ENCODE peak calls at places on chromosome 6, in five cellular contexts. T, O, R, F and U are unnamed samples.

GRCh38 chr6:31952140-31952805 is 6.4 kb downstream of the CFB start:
- DNase-seq in O (peak; percentile 58), F (no peak), T (peak; percentile 76), R (peak; percentile 73), U (peak; percentile 87)

GRCh38 chr6:55239099-55239498 is 64.8 kb downstream of the HCRTR2 start:
- DNase-seq in O (no peak), T (no peak), R (no peak), F (no peak), U (no peak)

GRCh38 chr6:131740161-131740560 is 29.3 kb upstream of the CTAGE9 start:
- DNase-seq in O (no peak), F (no peak), R (no peak), T (no peak), U (no peak)

GRCh38 chr6:44976677-44977405 is 351.3 kb upstream of the RUNX2 start:
- DNase-seq in F (no peak), R (no peak), T (no peak), O (no peak), U (no peak)

GRCh38 chr6:10687582-10687981 is 6.8 kb downstream of the C6orf52 start:
- DNase-seq in O (no peak), T (no peak), F (no peak), R (peak; percentile 30), U (no peak)

GRCh38 chr6:37893262-37893661 is 73.7 kb downstream of the ZFAND3 start:
- DNase-seq in T (no peak), O (no peak), R (no peak), F (no peak), U (no peak)

GRCh38 chr6:81938014-81938761 is 185.7 kb upstream of the TENT5A start:
- DNase-seq in T (no peak), F (no peak), R (no peak), O (no peak), U (no peak)

GRCh38 chr6:125149256-125150144 is 4.1 kb upstream of the TPD52L1 start:
- DNase-seq in T (no peak), R (no peak), O (no peak), F (no peak), U (no peak)

GRCh38 chr6:23396934-23397333 is 729.1 kb upstream of the NRSN1 start:
- DNase-seq in R (peak; percentile 10), F (no peak), T (no peak), O (no peak), U (no peak)

GRCh38 chr6:16546851-16547250 is 214.4 kb downstream of the ATXN1 start:
- DNase-seq in T (no peak), O (no peak), R (no peak), F (no peak), U (no peak)

GRCh38 chr6:35287671-35288396 is 9.8 kb upstream of the DEF6 start:
- DNase-seq in O (no peak), R (no peak), T (no peak), F (no peak), U (no peak)

DNA sequence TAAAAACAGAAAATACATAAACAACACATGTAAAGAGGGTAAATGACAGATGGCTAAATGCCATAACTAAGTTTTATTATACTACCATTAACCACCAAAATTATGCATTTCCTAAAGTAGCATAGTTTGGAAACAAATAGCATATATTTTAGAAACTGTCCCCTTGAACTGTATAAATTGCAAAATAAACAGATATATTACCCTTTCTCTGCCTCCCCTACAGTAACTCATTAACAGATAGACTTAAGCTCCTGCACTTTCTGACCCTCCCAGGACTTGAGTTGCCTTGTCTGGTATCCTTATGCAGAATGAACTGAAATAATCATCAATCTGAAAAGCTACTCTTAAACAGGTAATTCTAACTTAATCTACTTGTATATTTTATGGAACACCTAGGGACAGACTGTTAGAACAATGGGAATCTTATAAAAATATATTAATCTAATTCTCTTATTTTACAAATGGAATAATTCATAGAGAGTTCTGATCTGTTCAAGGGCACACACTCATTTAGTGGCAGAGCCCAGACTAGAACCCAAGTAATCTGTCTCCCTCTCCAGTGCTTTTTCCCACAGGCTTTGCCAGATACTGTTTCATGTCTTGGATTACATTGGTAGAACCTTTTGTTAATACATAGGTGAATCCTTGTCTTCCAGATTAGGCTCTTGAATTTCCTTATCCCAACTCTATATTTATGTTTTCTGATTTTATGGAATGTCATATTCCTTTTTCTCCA is 50.6 kb upstream of the LOC128125822 start:
- DNase-seq in F (no peak), O (no peak), T (no peak), R (no peak), U (no peak)
- H3K4me1 ChIP-seq in F (no peaks in the 10 kb centered on the region), O (no peaks in the 10 kb centered on the region), T (no peaks in the 10 kb centered on the region), R (no peaks in the 10 kb centered on the region), U (no peaks in the 10 kb centered on the region)

GRCh38 chr6:96236471-96236870 is 220.7 kb downstream of the FUT9 start:
- DNase-seq in T (no peak), R (no peak), O (no peak), F (no peak), U (no peak)

GRCh38 chr6:96234476-96234875 is 218.7 kb downstream of the FUT9 start:
- DNase-seq in F (no peak), O (no peak), T (no peak), R (no peak), U (no peak)

GRCh38 chr6:96237656-96238347 is 222.0 kb downstream of the FUT9 start:
- DNase-seq in O (no peak), F (no peak), R (no peak), T (no peak), U (no peak)

GRCh38 chr6:96235927-96236326 is 220.2 kb downstream of the FUT9 start:
- DNase-seq in R (no peak), F (no peak), T (no peak), O (no peak), U (no peak)
- TF ChIP-seq CTCF in R (no peak), F (no peak), T (no peak), O (no peak), U (no peak)

GRCh38 chr6:119324718-119325117 is 24.8 kb downstream of the MAN1A1 start:
- DNase-seq in O (no peak), T (no peak), F (no peak), R (no peak), U (no peak)

GRCh38 chr6:119322715-119323350 is 26.7 kb downstream of the MAN1A1 start:
- DNase-seq in R (no peak), F (no peak), T (no peak), O (no peak), U (no peak)

GRCh38 chr6:119322034-119322433 is 27.5 kb downstream of the MAN1A1 start:
- DNase-seq in O (no peak), T (no peak), F (no peak), R (no peak), U (no peak)

GRCh38 chr6:119323926-119324325 is 25.6 kb downstream of the MAN1A1 start:
- DNase-seq in F (no peak), T (no peak), R (no peak), O (no peak), U (no peak)

DNA sequence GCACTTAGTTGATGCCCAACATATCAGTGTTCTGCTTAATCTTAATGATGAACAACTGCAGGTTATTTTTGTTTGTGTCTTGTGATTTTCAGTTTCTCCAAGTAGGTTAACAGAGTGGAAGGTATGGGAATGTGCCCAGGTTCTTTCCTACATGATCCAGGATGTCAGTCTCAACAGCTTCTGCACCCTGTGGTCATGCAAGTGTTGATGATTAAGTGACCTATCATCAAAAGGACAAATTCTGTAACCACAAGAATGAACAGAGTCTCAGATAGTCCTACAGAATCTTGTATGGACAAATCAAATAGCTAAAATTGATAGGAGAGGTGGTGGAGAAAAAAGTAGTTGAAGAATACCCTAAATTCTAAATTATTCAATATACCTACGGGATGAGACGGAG is 26.1 kb downstream of the MAN1A1 start:
- DNase-seq in F (no peak), R (no peak), T (no peak), O (no peak), U (no peak)
- H3K4me1 ChIP-seq in F (no peaks in the 10 kb centered on the region), R (no peaks in the 10 kb centered on the region), T (no peaks in the 10 kb centered on the region), O (no peaks in the 10 kb centered on the region), U (peaks cover 4% of the 10 kb centered on the region)

DNA sequence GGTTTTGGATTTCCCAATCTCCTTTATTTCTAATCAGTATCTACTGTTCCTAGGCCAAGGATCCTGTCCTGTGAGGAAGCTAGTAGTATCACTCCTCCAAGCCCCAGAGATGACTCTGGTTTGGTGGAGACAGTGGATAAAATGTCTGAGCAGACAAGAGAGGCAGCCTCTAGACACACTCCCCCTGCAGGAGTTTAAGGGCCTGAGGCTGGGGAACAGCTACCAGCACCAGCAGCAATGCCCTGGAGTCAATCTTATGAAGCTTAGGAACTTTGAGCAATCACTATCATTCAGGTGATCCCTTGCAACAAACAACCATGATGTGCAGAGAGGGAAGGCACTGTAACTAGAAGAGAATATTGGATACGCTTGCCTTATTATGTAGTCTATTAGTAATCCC is 384.7 kb upstream of the ID4 start:
- DNase-seq in T (no peak), R (peak; percentile 64), F (no peak), O (no peak), U (no peak)
- TF ChIP-seq CTCF in T (peak; percentile 43), R (peak; percentile 32), F (no peak), O (no peak), U (no peak)